ENCODE peak calls at places on chromosomes 13 and 19, in seven cellular contexts. G, Y, O, P, M, F and I are unnamed samples.
A peak's percentile ranks its signal among the peaks of the same experiment; 100 is the strongest.

GRCh38 chr19:7973883-7974282 is 30.4 kb upstream of the TIMM44 start:
- DNase-seq in O (no peak), G (no peak), M (no peak), P (no peak), F (no peak), Y (no peak), I (no peak)

GRCh38 chr13:111948811-111949210 is 118.1 kb upstream of the SOX1 start:
- DNase-seq in Y (no peak), P (no peak), F (no peak), G (no peak), O (no peak), M (no peak), I (no peak)

GRCh38 chr13:113927661-113928581 is 46.0 kb downstream of the C13orf46 start:
- DNase-seq in G (peak; percentile 97), P (peak; percentile 66), O (no peak), F (peak; percentile 92), Y (no peak), M (no peak), I (no peak)

GRCh38 chr19:10726268-10726667 is 8.4 kb downstream of the DNM2 start:
- DNase-seq in F (no peak), P (no peak), O (no peak), G (no peak), Y (no peak), M (no peak), I (no peak)

GRCh38 chr19:54100560-54100959 is at the start of gene OSCAR:
- DNase-seq in F (no peak), Y (no peak), G (peak; percentile 10), P (peak; percentile 65), O (no peak), M (no peak), I (no peak)

GRCh38 chr19:38788478-38789243 is at the start of gene LGALS7B:
- DNase-seq in G (no peak), Y (no peak), P (no peak), F (peak; percentile 2), M (no peak), O (no peak), I (no peak)

GRCh38 chr13:27913116-27913515 is 6.7 kb upstream of the PDX1 start:
- DNase-seq in O (no peak), F (no peak), Y (no peak), M (no peak), G (no peak), P (no peak), I (no peak)

GRCh38 chr13:85995788-85996418 is 196.7 kb upstream of the SLITRK6 start:
- DNase-seq in P (no peak), G (no peak), O (no peak), Y (no peak), M (no peak), F (no peak), I (no peak)

GRCh38 chr19:30317403-30317802 is 54.8 kb upstream of the ZNF536 start:
- DNase-seq in Y (no peak), F (no peak), O (no peak), P (peak; percentile 47), M (no peak), G (no peak), I (no peak)

GRCh38 chr13:24087611-24088235 is 72.8 kb upstream of the SPATA13 start:
- DNase-seq in G (no peak), O (no peak), P (no peak), M (no peak), Y (no peak), F (no peak), I (no peak)

GRCh38 chr19:15315101-15315500 is 17.2 kb downstream of the BRD4 start:
- DNase-seq in P (no peak), O (no peak), G (no peak), F (no peak), Y (no peak), M (no peak), I (no peak)

GRCh38 chr13:113041821-113042335 is 63.7 kb upstream of the F7 start:
- DNase-seq in F (no peak), Y (no peak), M (no peak), P (no peak), G (no peak), O (no peak), I (no peak)

GRCh38 chr19:48441360-48442050 is 4.3 kb upstream of the GRWD1 start:
- DNase-seq in G (no peak), O (no peak), P (no peak), F (no peak), Y (no peak), M (no peak), I (no peak)

GRCh38 chr13:95193509-95194230 is 107.6 kb downstream of the ABCC4 start:
- DNase-seq in P (no peak), Y (no peak), G (no peak), O (no peak), F (no peak), M (no peak), I (no peak)

GRCh38 chr19:3458229-3458555 is 22.1 kb downstream of the SMIM24 start:
- DNase-seq in Y (no peak), O (no peak), G (no peak), P (no peak), M (no peak), F (no peak), I (no peak)

GRCh38 chr19:17616961-17617806 is 61.7 kb downstream of the COLGALT1 start:
- DNase-seq in Y (no peak), F (peak; percentile 57), G (peak; percentile 25), M (no peak), P (no peak), O (peak; percentile 45), I (peak; percentile 60)

GRCh38 chr19:18149596-18149975 is 3.4 kb upstream of the PIK3R2 start:
- DNase-seq in F (no peak), M (no peak), G (no peak), P (no peak), Y (no peak), O (no peak), I (no peak)

GRCh38 chr13:94662274-94662945 is 49.9 kb downstream of the SOX21 start:
- DNase-seq in G (no peak), M (no peak), Y (no peak), F (no peak), O (no peak), P (no peak), I (peak; percentile 32)

GRCh38 chr13:99386911-99387788 is 80.0 kb upstream of the GPR183 start:
- DNase-seq in Y (peak; percentile 90), F (peak; percentile 39), M (no peak), P (peak; percentile 74), G (peak; percentile 25), O (peak; percentile 54), I (peak; percentile 58)

GRCh38 chr19:49570997-49571676 is 9.2 kb downstream of the NOSIP start:
- DNase-seq in Y (no peak), M (no peak), G (no peak), F (no peak), P (no peak), O (no peak), I (no peak)

GRCh38 chr19:46211201-46211881 is 18.2 kb upstream of the IGFL1 start:
- DNase-seq in M (no peak), Y (no peak), P (no peak), O (no peak), F (no peak), G (peak; percentile 34), I (no peak)

GRCh38 chr13:71922191-71922590 is 55.2 kb upstream of the DACH1 start:
- DNase-seq in O (no peak), P (no peak), G (no peak), Y (no peak), M (no peak), F (no peak), I (no peak)

GRCh38 chr19:10850631-10851030 is 2.4 kb downstream of the C19orf38 start:
- DNase-seq in G (no peak), Y (no peak), O (no peak), P (no peak), F (no peak), M (no peak), I (no peak)

GRCh38 chr13:41668130-41668757 is 210.9 kb downstream of the RGCC start:
- DNase-seq in P (peak; percentile 80), O (peak; percentile 31), G (peak; percentile 97), F (peak; percentile 72), Y (no peak), M (peak; percentile 66), I (peak; percentile 61)

GRCh38 chr13:34654203-34654602 is 287.9 kb upstream of the NBEA start:
- DNase-seq in F (no peak), M (no peak), P (no peak), G (no peak), Y (no peak), O (no peak), I (no peak)